ENCODE peak calls at places on chromosomes 6 and 20, in four cellular contexts. L is colonic mucosa, Z is endodermal cell, S is BE2C. P is an unnamed sample.

GRCh38 chr6:40485300-40485699 is 101.9 kb downstream of the LRFN2 start:
- DNase-seq in L (no peak), Z (no peak), S (peak; percentile 37), P (no peak)

GRCh38 chr6:134421496-134421895 is 103.6 kb upstream of the SGK1 start:
- DNase-seq in L (no peak), Z (no peak), S (no peak), P (no peak)

GRCh38 chr20:49484180-49485140 is 2.0 kb upstream of the KCNB1 start:
- DNase-seq in L (peak; percentile 64), Z (peak; percentile 95), S (peak; percentile 96), P (peak; percentile 83)

GRCh38 chr20:17843246-17844132 is 125.1 kb downstream of the SNX5 start:
- DNase-seq in L (no peak), Z (no peak), S (no peak), P (no peak)

GRCh38 chr20:35616465-35617396 is 1.1 kb downstream of the SPAG4 start:
- DNase-seq in L (peak; percentile 94), Z (peak; percentile 100), S (peak; percentile 93), P (peak; percentile 95)

GRCh38 chr6:33207569-33208088 is 671 bp upstream of the RING1 start:
- DNase-seq in L (peak; percentile 64), Z (peak; percentile 78), S (peak; percentile 52), P (peak; percentile 85)

GRCh38 chr6:52416629-52417151 is 3.5 kb upstream of the EFHC1 start:
- DNase-seq in L (peak; percentile 69), Z (peak; percentile 76), S (peak; percentile 36), P (no peak)

GRCh38 chr20:56001106-56001785 is 4.1 kb downstream of the CBLN4 start:
- DNase-seq in L (no peak), Z (no peak), S (no peak), P (no peak)

GRCh38 chr20:38151455-38151854 is 13.6 kb downstream of the TGM2 start:
- DNase-seq in L (no peak), Z (no peak), S (no peak), P (no peak)

GRCh38 chr6:158358450-158359077 is 46.3 kb downstream of the TULP4 start:
- DNase-seq in L (peak; percentile 56), Z (no peak), S (no peak), P (no peak)

GRCh38 chr6:27280064-27280539 is 32.0 kb downstream of the POM121L2 start:
- DNase-seq in L (peak; percentile 43), Z (peak; percentile 85), S (peak; percentile 66), P (no peak)

GRCh38 chr6:133547136-133547535 is 306.0 kb downstream of the EYA4 start:
- DNase-seq in L (no peak), Z (no peak), S (no peak), P (no peak)

GRCh38 chr20:49985157-49985556 is 2.4 kb downstream of the SNAI1 start:
- DNase-seq in L (no peak), Z (no peak), S (no peak), P (no peak)

GRCh38 chr6:98020222-98020621 is 737.2 kb upstream of the MMS22L start:
- DNase-seq in L (no peak), Z (no peak), S (no peak), P (no peak)

GRCh38 chr6:17096657-17097056 is 5.2 kb upstream of the STMND1 start:
- DNase-seq in L (no peak), Z (no peak), S (no peak), P (no peak)

GRCh38 chr6:136429264-136429663 is 121.0 kb downstream of the MAP7 start:
- DNase-seq in L (no peak), Z (no peak), S (no peak), P (no peak)

GRCh38 chr6:73308712-73309533 is 45.2 kb downstream of the DPPA5 start:
- DNase-seq in L (no peak), Z (peak; percentile 81), S (no peak), P (no peak)

DNA sequence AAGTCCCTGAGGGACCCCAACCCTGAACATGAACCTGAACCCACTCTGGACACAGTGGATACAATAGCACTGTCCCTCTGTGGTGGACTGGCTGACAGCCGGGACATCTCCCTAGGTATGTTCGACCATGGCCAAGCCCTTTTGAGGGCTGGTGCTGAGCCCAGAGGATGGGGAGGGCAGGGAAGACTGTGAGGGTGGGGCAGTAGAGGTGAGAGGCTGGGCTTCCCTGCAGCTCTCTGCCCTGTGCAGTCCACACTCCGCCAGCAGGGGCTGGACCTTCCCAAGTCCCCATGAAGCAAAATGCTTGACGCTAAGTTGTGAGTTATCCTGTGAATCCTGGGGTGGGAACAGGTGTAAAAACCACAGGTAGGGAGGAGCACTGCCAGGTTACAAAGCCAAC is 11.5 kb downstream of the LPIN3 start:
- DNase-seq in L (no peak), Z (peak; percentile 72), S (no peak), P (no peak)
- H3K36me3 ChIP-seq in L (no peaks in the 10 kb centered on the region), Z (peaks cover 4% of the 10 kb centered on the region), S (no peaks in the 10 kb centered on the region), P (no peaks in the 10 kb centered on the region)

GRCh38 chr6:5766260-5766659 is 240.5 kb downstream of the NRN1 start:
- DNase-seq in L (no peak), Z (peak; percentile 59), S (peak; percentile 55), P (no peak)
- TF ChIP-seq CTCF in L (no peak), Z (peak; percentile 63), S (peak; percentile 76), P (no peak)

GRCh38 chr20:8152847-8153246 is 20.8 kb downstream of the PLCB1 start:
- DNase-seq in L (no peak), Z (no peak), S (no peak), P (no peak)

GRCh38 chr20:8150591-8150990 is 18.5 kb downstream of the PLCB1 start:
- DNase-seq in L (no peak), Z (no peak), S (no peak), P (no peak)

GRCh38 chr20:8153281-8153908 is 21.3 kb downstream of the PLCB1 start:
- DNase-seq in L (no peak), Z (no peak), S (no peak), P (no peak)

GRCh38 chr20:8152183-8152582 is 20.1 kb downstream of the PLCB1 start:
- DNase-seq in L (no peak), Z (no peak), S (no peak), P (no peak)

GRCh38 chr20:8151371-8151770 is 19.3 kb downstream of the PLCB1 start:
- DNase-seq in L (no peak), Z (no peak), S (no peak), P (no peak)
- H3K4me1 ChIP-seq in L (no peaks in the 10 kb centered on the region), Z (no peaks in the 10 kb centered on the region), S (peaks cover 8% of the 10 kb centered on the region), P (peaks cover 18% of the 10 kb centered on the region)

DNA sequence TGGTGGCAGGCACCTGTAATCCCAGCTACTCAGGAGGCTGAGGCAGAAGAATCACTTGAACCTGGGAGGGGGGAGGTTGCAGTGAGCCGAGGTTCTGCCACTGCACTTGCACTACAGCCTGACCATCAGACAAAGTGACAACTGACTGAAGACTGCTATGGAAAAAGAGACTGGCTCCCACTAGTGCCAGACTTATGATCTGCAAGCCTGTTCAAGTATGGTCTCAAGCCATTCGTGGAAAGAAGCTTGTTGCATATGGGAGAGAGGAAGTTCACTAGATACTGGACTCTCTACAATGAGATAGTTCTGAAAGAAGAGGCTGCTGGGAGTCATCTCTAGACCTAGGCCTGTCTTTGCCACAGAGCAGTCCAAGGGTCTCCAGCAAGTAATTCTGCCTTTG is 26.7 kb downstream of the MDN1 start:
- DNase-seq in L (no peak), Z (peak; percentile 75), S (peak; percentile 26), P (no peak)
- H3K36me3 ChIP-seq in L (no peaks in the 10 kb centered on the region), Z (peaks cover 69% of the 10 kb centered on the region), S (peaks cover 64% of the 10 kb centered on the region), P (peaks cover 61% of the 10 kb centered on the region)

DNA sequence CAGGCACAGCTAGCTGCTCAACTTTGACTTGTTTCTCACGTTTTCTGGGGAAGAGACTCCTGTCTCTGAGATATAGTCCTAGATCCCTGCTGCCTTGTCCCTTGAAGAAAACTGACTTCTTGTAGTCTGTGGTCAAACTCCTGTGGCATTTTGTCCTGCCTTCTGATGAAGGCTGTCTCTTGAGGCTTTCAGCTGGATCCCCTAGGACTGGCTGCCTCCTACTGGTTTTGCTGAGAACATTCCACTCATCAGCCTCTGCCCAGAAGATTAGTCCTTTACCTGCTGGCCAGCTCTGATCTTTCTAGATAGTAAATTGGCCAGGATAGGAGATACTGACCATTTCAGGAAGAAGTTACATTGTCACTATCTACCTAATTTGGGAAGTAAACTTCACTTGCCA is 71.9 kb upstream of the CNR1 start:
- DNase-seq in L (peak; percentile 20), Z (peak; percentile 81), S (no peak), P (no peak)
- TF ChIP-seq CTCF in L (peak; percentile 29), Z (peak; percentile 89), S (peak; percentile 37), P (peak; percentile 44)

P was measured in upper lobe of right lung.